ENCODE peak calls at places on chromosomes 1 and 21, in seven cellular contexts. N, Q, E, V, B, Y and G are unnamed samples.

GRCh38 chr1:37286881-37287280 is 187.5 kb upstream of the ZC3H12A start:
- DNase-seq in Y (no peak), N (no peak), V (no peak), B (no peak), Q (no peak), E (no peak), G (no peak)

GRCh38 chr1:70486676-70487470 is 75.8 kb downstream of the CTH start:
- DNase-seq in B (peak), E (no peak), Q (peak), Y (peak), V (no peak), N (no peak), G (peak)

GRCh38 chr1:50651476-50652263 is 228.4 kb upstream of the DMRTA2 start:
- DNase-seq in B (no peak), V (no peak), Q (no peak), N (peak), E (no peak), Y (no peak), G (no peak)

GRCh38 chr1:22471078-22471477 is 19.4 kb downstream of the ZBTB40 start:
- DNase-seq in Q (peak), B (no peak), N (no peak), Y (no peak), V (no peak), E (peak), G (no peak)

GRCh38 chr21:34693192-34693810 is 24.5 kb downstream of the CLIC6 start:
- DNase-seq in V (no peak), Q (peak), N (peak), B (peak), E (no peak), Y (no peak), G (no peak)

GRCh38 chr1:231919900-231920299 is 293.3 kb downstream of the DISC1 start:
- DNase-seq in B (no peak), E (no peak), N (peak), V (no peak), Q (no peak), Y (no peak), G (no peak)

GRCh38 chr1:220156620-220157146 is 62.8 kb downstream of the IARS2 start:
- DNase-seq in V (no peak), B (no peak), E (no peak), Y (no peak), Q (no peak), N (no peak), G (no peak)

GRCh38 chr1:182357177-182357576 is 34.4 kb downstream of the GLUL start:
- DNase-seq in V (no peak), B (no peak), E (no peak), Q (no peak), N (peak), Y (no peak), G (no peak)

GRCh38 chr21:36516271-36516670 is 36.3 kb upstream of the CLDN14 start:
- DNase-seq in N (no peak), Q (no peak), Y (no peak), E (no peak), B (no peak), V (no peak), G (no peak)

GRCh38 chr21:44399151-44399954 is 45.9 kb downstream of the TRPM2 start:
- DNase-seq in Q (no peak), B (no peak), N (no peak), E (no peak), Y (no peak), V (no peak), G (no peak)

GRCh38 chr1:222829868-222830267 is 15.0 kb downstream of the DISP1 start:
- DNase-seq in Y (no peak), N (no peak), V (no peak), Q (peak), B (no peak), E (no peak), G (no peak)

DNA sequence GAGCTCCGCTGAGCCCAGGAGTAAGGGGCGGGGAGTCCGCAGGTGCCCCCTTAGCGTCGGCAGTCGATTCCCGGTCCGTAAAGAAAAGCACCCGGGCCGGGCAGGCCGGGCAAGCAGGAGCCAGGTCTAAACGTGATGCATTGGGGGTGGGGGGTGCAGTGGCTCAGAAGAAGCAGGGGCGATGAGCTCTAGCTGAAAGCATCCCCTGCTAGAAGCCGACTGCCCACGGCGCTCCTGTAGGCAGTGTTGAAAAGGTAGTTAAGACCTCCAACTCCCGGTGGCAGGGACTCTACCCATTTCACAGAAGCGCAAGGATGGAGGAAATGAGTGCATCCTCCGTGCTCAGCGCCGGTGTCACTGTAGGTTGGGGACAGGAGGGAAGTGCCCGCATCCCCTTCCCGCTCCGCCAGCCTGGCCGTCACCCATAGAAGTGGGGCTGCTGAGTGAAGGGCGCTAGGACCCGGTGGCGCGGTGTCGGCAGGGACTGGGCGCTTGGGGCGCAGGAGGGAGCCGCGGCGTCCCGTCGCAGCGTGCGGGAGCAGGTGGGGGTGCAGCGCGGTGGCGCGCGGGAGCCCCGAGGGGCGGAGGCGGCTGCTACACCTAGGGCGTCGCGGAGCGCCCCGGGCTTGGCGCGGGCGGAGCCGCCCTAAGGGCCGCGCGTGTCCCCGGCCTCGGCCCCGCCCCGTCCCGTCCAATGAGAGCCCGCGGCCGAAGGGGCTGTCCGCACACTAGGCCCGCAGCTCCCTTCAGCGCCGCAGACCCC is at the start of gene WNT2B:
- DNase-seq in E (no peak), V (peak), N (peak), Q (no peak), Y (peak), B (no peak), G (no peak)
- TF ChIP-seq CTCF in E (no peak), V (no peak), N (peak), Q (no peak), Y (no peak), B (no peak), G (no peak)

GRCh38 chr1:3631330-3631729 is 6.5 kb downstream of the TPRG1L start:
- DNase-seq in B (no peak), Q (no peak), N (no peak), E (no peak), Y (no peak), V (no peak), G (no peak)

GRCh38 chr1:3630161-3630611 is 5.4 kb downstream of the TPRG1L start:
- DNase-seq in B (no peak), Q (no peak), Y (no peak), N (no peak), V (no peak), E (no peak), G (no peak)

GRCh38 chr1:3628445-3628844 is 3.6 kb downstream of the TPRG1L start:
- DNase-seq in E (no peak), B (no peak), Q (no peak), V (no peak), Y (no peak), N (no peak), G (no peak)

GRCh38 chr1:3630914-3631313 is 6.1 kb downstream of the TPRG1L start:
- DNase-seq in V (no peak), Q (no peak), N (no peak), B (no peak), E (no peak), Y (no peak), G (no peak)

DNA sequence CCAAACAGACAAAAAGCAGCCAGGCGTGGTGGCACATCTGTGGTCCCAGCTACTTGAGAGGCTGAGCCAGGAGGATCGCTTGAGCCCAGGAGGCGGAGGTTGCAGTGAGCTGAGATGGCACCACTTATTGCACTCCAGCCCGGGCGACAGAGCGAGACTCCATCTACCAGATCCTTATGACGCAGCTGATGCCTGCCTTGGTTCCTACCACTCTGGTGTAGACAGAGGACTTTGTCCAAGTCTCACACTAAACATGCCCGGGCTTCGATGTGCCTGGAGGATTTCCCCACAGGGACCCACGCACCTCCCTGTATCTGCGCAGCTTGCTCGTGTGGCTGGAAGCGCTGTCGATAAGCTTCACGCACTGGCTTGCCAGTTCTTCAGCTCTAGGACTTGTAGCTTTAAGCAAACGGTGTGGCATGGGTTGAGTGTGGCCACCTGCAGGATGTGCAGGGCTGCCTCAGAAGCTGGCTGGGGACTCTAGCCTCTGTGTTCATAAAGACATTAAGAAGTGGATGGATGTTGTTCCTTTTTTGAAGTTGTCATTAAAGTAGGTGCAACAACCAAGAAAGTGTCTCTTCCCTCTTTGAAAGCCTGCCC is 4.8 kb downstream of the TPRG1L start:
- DNase-seq in E (no peak), V (no peak), N (no peak), B (no peak), Y (no peak), Q (no peak), G (no peak)
- H3K4me3 ChIP-seq in E (no peak), V (no peak), N (no peak), B (no peak), Y (no peak), Q (no peak), G (no peak)

DNA sequence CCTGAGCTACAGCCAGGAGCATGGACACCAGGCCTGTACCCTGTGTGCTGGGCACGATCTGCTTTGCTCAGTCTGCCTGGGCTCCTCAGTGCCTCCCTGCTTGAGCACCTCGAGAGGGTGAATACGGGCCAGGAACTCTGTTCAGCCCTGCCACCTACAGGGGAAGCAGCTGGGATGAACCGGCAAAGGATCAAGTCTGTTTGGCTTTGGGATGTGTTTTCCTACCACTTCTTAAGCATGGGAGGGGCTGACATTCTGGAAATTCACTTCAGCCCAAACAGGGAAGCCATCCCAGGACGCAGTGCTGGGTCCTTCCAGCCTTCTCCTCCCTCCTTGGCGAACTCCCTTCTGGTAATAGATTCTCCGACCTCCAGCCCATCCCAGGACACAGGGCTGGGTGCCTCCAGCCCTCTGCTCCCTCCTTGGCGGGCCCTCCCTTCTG is 55.8 kb upstream of the SELENON start:
- DNase-seq in E (peak), Y (peak), B (no peak), V (no peak), N (peak), Q (peak), G (no peak)
- TF ChIP-seq CTCF in E (peak), Y (peak), B (peak), V (no peak), N (peak), Q (peak), G (peak)

DNA sequence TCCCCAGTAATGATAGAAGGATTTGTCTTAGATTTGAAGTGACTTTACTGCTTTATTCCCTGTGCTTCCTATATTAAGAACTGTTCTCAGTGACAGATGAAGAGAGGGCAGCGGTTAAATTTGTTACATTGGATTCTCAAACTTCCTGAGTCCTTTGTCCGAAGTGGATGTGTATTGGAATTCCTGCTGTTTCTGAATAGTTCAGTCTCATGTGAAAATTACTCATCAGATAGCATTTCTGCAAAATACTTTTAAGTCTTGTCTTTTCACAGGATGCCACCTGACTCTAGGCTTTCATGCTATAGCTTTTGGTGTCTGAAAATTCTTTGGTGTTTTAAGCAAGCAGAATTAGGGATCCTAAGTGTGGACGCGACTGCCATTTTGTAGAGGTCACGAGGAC is 83.6 kb downstream of the PRDM2 start:
- DNase-seq in N (no peak), E (no peak), B (no peak), Q (peak), V (no peak), Y (no peak), G (no peak)
- H3K4me3 ChIP-seq in N (no peak), E (no peak), B (no peak), Q (no peak), V (no peak), Y (no peak), G (no peak)

GRCh38 chr1:198794498-198794897 is 155.7 kb downstream of the PTPRC start:
- DNase-seq in Y (no peak), Q (peak), E (no peak), V (no peak), B (no peak), N (no peak), G (no peak)
- TF ChIP-seq CTCF in Y (no peak), Q (no peak), E (no peak), V (no peak), B (no peak), N (no peak), G (no peak)

DNA sequence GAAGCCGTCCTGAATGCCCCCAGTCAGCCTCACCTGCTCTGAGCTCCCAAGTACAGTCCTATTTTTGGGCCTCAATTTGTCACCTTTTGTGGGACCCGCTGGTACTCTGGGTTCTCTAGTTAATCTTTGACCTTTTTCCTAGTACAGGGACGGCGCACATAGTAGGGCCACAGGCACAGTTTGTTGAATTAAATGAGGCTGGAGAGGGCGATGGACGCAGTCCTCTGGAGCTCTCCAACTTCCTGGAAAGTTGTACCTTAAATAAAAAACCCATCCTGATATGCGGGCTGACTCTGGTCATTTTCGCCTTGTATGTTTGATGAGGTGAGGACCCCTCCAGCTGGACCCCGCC is 4.8 kb downstream of the FAM110D start:
- DNase-seq in N (no peak), V (no peak), B (no peak), Q (no peak), Y (no peak), E (no peak), G (no peak)
- H3K4me3 ChIP-seq in N (peak), V (peak), B (peak), Q (no peak), Y (peak), E (peak), G (peak)

GRCh38 chr1:215517441-215517891 is 49.6 kb upstream of the KCTD3 start:
- DNase-seq in N (peak), V (no peak), Q (peak), B (no peak), E (no peak), Y (no peak), G (no peak)
- TF ChIP-seq CTCF in N (peak), V (no peak), Q (peak), B (peak), E (peak), Y (no peak), G (peak)

DNA sequence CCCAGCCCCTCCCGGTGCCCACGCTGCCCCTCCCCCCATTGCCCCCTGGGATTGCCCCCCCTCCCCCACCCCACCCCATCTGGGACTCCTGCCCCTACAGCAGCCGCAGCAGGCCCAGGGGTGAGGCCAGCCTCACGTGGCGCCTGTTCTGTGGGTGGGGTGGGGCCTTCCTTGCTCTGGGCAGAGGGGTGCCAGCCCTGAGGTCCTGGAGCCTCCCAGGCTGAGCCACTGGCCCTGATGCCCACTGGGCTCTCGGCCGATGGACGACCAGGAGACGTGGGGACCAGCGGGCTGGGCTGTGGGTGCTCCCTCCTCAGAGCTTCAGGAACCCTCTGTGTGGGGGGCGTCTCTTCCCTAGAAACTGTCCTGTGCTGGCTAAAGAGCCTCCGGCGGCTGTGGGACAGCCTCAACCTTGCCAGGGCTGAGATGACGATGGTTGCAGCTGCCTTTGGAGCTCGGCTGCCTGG is 5.8 kb upstream of the C1orf159 start:
- DNase-seq in Q (no peak), V (no peak), N (no peak), E (no peak), B (no peak), Y (no peak), G (no peak)
- H3K4me3 ChIP-seq in Q (no peak), V (peak), N (no peak), E (peak), B (no peak), Y (peak), G (peak)

GRCh38 chr1:108513114-108513513 is 46.8 kb upstream of the EEIG2 start:
- DNase-seq in Y (no peak), Q (no peak), V (no peak), B (no peak), N (no peak), E (no peak), G (no peak)

GRCh38 chr1:108512239-108513071 is 47.4 kb upstream of the EEIG2 start:
- DNase-seq in Y (no peak), N (peak), Q (peak), B (no peak), E (no peak), V (no peak), G (no peak)

DNA sequence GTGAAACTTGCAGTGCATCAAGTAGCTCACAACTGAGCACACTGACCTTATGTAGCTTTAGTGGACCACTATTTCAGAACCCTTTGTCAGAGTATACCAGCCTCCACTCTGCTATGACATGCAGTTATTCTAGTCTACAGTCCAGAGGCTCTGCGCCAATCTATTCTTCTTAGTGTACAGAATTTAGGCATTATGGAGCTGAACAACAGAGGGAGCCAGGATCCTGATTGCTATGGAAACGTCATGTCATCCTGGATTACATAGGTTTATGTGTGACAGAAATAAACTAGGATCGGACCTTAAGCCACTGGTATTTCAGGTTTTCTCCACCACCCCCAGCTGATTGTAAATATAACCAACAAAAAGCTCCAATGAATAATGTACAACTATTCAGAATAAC is 48.1 kb upstream of the EEIG2 start:
- DNase-seq in V (no peak), N (no peak), B (no peak), Q (no peak), Y (no peak), E (no peak), G (no peak)
- TF ChIP-seq CTCF in V (no peak), N (no peak), B (no peak), Q (no peak), Y (no peak), E (no peak), G (no peak)

DNA sequence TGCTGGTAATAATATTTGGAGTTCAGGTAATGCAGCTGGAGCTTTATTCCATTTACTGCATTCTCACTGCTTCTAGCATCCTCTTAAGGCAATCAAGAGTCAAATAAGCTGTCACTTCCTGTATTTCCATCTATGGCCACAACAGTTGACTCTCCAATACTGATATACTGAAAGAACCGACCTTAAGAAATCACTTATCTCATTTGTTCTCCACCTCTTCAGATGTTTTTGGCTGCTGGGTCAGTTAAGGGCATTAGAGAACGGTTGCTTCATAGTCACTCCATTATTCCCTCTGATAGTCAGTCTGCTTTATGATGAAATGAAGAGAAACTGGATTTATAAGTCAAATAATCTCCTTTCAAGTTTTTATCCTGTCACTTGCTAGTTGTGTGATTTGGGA is 14.2 kb upstream of the RGS4 start:
- DNase-seq in N (no peak), Q (peak), E (no peak), V (no peak), B (no peak), Y (no peak), G (no peak)
- H3K4me3 ChIP-seq in N (no peak), Q (no peak), E (no peak), V (no peak), B (no peak), Y (no peak), G (no peak)